ENCODE peak calls at places on chromosomes 11 and 22, in four cellular contexts. One of them, this sample, is unnamed.

GRCh38 chr11:134689886-134690285 is 277.8 kb upstream of the B3GAT1 start:
- DNase-seq in HepG2: no peak
- DNase-seq in A549: no peak
- DNase-seq in K562: no peak
- DNase-seq in this sample: no peak

GRCh38 chr11:73392108-73393010 is 16.2 kb downstream of the RELT start:
- DNase-seq in HepG2: no peak
- DNase-seq in A549: no peak
- DNase-seq in K562: no peak
- DNase-seq in this sample: no peak

GRCh38 chr11:101835465-101836063 is 79.2 kb upstream of the CEP126 start:
- DNase-seq in HepG2: no peak
- DNase-seq in A549: no peak
- DNase-seq in K562: no peak
- DNase-seq in this sample: no peak

GRCh38 chr11:92211576-92212167 is 12.9 kb upstream of the FAT3 start:
- DNase-seq in HepG2: peak; percentile 4
- DNase-seq in A549: no peak
- DNase-seq in K562: no peak
- DNase-seq in this sample: no peak

GRCh38 chr22:25219948-25220442 is 556 bp downstream of the CRYBB2 start:
- DNase-seq in HepG2: no peak
- DNase-seq in A549: no peak
- DNase-seq in K562: no peak
- DNase-seq in this sample: no peak

GRCh38 chr11:69704508-69705245 is 855 bp upstream of the FGF19 start:
- DNase-seq in HepG2: no peak
- DNase-seq in A549: peak; percentile 60
- DNase-seq in K562: peak; percentile 58
- DNase-seq in this sample: no peak

GRCh38 chr11:133082453-133082781 is 449.9 kb downstream of the OPCML start:
- DNase-seq in HepG2: no peak
- DNase-seq in A549: no peak
- DNase-seq in K562: no peak
- DNase-seq in this sample: no peak

GRCh38 chr11:104705475-104706195 is 192.6 kb downstream of the CASP12 start:
- DNase-seq in HepG2: no peak
- DNase-seq in A549: no peak
- DNase-seq in K562: no peak
- DNase-seq in this sample: no peak

GRCh38 chr11:130908770-130909625 is 7.3 kb downstream of the SNX19 start:
- DNase-seq in HepG2: no peak
- DNase-seq in A549: no peak
- DNase-seq in K562: no peak
- DNase-seq in this sample: no peak

GRCh38 chr22:45876136-45877035 is 100.6 kb downstream of the WNT7B start:
- DNase-seq in HepG2: no peak
- DNase-seq in A549: no peak
- DNase-seq in K562: no peak
- DNase-seq in this sample: peak; percentile 39

GRCh38 chr11:86918943-86919342 is 36.3 kb downstream of the FZD4 start:
- DNase-seq in HepG2: no peak
- DNase-seq in A549: no peak
- DNase-seq in K562: no peak
- DNase-seq in this sample: no peak

GRCh38 chr22:17057959-17058814 is 26.6 kb upstream of the IL17RA start:
- DNase-seq in HepG2: peak; percentile 57
- DNase-seq in A549: peak; percentile 37
- DNase-seq in K562: peak; percentile 75
- DNase-seq in this sample: peak; percentile 36

GRCh38 chr22:42180349-42180842 is 49.8 kb upstream of the CYP2D6 start:
- DNase-seq in HepG2: no peak
- DNase-seq in A549: no peak
- DNase-seq in K562: peak; percentile 70
- DNase-seq in this sample: no peak

GRCh38 chr11:121464352-121464946 is 11.7 kb upstream of the SORL1-AS1 start:
- DNase-seq in HepG2: peak; percentile 15
- DNase-seq in A549: peak; percentile 47
- DNase-seq in K562: no peak
- DNase-seq in this sample: no peak

GRCh38 chr22:37999640-38000272 is 15.4 kb upstream of the SOX10 start:
- DNase-seq in HepG2: no peak
- DNase-seq in A549: peak; percentile 27
- DNase-seq in K562: peak; percentile 32
- DNase-seq in this sample: no peak

GRCh38 chr22:34072585-34072984 is 152.3 kb upstream of the LARGE1 start:
- DNase-seq in HepG2: no peak
- DNase-seq in A549: no peak
- DNase-seq in K562: no peak
- DNase-seq in this sample: no peak

GRCh38 chr11:80929406-80929805 is 1488.6 kb upstream of the TENM4 start:
- DNase-seq in HepG2: no peak
- DNase-seq in A549: no peak
- DNase-seq in K562: no peak
- DNase-seq in this sample: no peak

GRCh38 chr11:90189011-90189410 is 33.8 kb downstream of the CHORDC1 start:
- DNase-seq in HepG2: no peak
- DNase-seq in A549: no peak
- DNase-seq in K562: no peak
- DNase-seq in this sample: no peak

GRCh38 chr11:2194877-2195755 is 23.5 kb upstream of the TH start:
- DNase-seq in HepG2: peak; percentile 25
- DNase-seq in A549: peak; percentile 62
- DNase-seq in K562: peak; percentile 66
- DNase-seq in this sample: peak; percentile 96

GRCh38 chr11:68551777-68552176 is 91.2 kb downstream of the PPP6R3 start:
- DNase-seq in HepG2: no peak
- DNase-seq in A549: no peak
- DNase-seq in K562: no peak
- DNase-seq in this sample: no peak

GRCh38 chr11:27367881-27368280 is 4.9 kb upstream of the CCDC34 start:
- DNase-seq in HepG2: no peak
- DNase-seq in A549: no peak
- DNase-seq in K562: no peak
- DNase-seq in this sample: no peak

GRCh38 chr22:26339755-26340154 is 89.3 kb upstream of the ASPHD2 start:
- DNase-seq in HepG2: no peak
- DNase-seq in A549: no peak
- DNase-seq in K562: no peak
- DNase-seq in this sample: no peak

GRCh38 chr11:73205666-73206343 is 12.3 kb upstream of the P2RY2 start:
- DNase-seq in HepG2: no peak
- DNase-seq in A549: no peak
- DNase-seq in K562: no peak
- DNase-seq in this sample: no peak

GRCh38 chr22:25368271-25368670 is 148.8 kb downstream of the CRYBB2 start:
- DNase-seq in HepG2: no peak
- DNase-seq in A549: no peak
- DNase-seq in K562: no peak
- DNase-seq in this sample: no peak

GRCh38 chr11:44946268-44946667 is 4.4 kb downstream of the TP53I11 start:
- DNase-seq in HepG2: no peak
- DNase-seq in A549: no peak
- DNase-seq in K562: no peak
- DNase-seq in this sample: no peak

GRCh38 chr11:33307984-33308383 is 50.8 kb downstream of the HIPK3 start:
- DNase-seq in HepG2: no peak
- DNase-seq in A549: no peak
- DNase-seq in K562: no peak
- DNase-seq in this sample: no peak

GRCh38 chr11:100825610-100826009 is 138.5 kb downstream of the ARHGAP42 start:
- DNase-seq in HepG2: no peak
- DNase-seq in A549: no peak
- DNase-seq in K562: no peak
- DNase-seq in this sample: no peak

GRCh38 chr11:100831929-100832480 is 144.9 kb downstream of the ARHGAP42 start:
- DNase-seq in HepG2: no peak
- DNase-seq in A549: no peak
- DNase-seq in K562: no peak
- DNase-seq in this sample: no peak

GRCh38 chr11:100830978-100831732 is 144.1 kb downstream of the ARHGAP42 start:
- DNase-seq in HepG2: no peak
- DNase-seq in A549: no peak
- DNase-seq in K562: no peak
- DNase-seq in this sample: no peak

GRCh38 chr11:100830295-100830694 is 143.2 kb downstream of the ARHGAP42 start:
- DNase-seq in HepG2: no peak
- DNase-seq in A549: no peak
- DNase-seq in K562: no peak
- DNase-seq in this sample: no peak

DNA sequence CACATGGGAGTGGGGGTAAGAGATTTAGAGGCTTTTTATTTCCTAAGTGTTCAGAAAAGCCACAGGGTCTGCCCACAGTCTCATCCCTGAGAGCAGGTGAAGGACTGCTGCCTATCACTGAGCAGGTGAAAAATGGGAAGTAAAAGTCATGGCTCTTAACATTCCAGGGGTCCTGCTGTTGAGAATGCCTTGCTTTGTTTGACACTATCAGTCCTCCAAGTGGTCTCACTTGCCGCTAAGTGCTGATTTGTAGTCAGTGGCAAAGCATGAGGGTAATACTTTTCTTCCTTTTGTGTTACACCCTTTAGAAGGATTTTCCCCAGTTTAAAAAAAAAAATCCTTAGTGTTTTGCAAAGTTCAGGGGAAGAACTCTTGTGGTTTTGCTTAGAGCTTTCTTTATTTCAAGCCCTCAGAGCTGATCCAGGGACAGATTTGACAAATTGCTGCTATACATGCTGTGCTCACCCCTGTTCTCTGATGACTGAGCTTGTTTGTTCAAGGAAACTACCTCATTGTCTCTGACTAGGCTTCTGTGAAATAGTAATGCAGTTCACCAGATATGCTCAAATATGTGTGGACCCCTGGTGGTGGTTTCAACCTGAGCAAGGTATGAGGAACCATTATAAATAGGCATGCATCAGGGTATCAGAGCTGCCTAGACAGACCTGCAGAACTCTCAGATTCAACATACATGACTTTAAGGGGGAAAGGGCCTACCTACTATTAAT is 141.0 kb downstream of the ARHGAP42 start:
- DNase-seq in HepG2: peak; percentile 80
- DNase-seq in A549: peak; percentile 18
- DNase-seq in K562: peak; percentile 9
- DNase-seq in this sample: no peak
- TF ChIP-seq HDAC2 in HepG2: no peak
- TF ChIP-seq HDAC2 in A549: no peak
- TF ChIP-seq HDAC2 in K562: no peak
- TF ChIP-seq HDAC2 in this sample: no peak

DNA sequence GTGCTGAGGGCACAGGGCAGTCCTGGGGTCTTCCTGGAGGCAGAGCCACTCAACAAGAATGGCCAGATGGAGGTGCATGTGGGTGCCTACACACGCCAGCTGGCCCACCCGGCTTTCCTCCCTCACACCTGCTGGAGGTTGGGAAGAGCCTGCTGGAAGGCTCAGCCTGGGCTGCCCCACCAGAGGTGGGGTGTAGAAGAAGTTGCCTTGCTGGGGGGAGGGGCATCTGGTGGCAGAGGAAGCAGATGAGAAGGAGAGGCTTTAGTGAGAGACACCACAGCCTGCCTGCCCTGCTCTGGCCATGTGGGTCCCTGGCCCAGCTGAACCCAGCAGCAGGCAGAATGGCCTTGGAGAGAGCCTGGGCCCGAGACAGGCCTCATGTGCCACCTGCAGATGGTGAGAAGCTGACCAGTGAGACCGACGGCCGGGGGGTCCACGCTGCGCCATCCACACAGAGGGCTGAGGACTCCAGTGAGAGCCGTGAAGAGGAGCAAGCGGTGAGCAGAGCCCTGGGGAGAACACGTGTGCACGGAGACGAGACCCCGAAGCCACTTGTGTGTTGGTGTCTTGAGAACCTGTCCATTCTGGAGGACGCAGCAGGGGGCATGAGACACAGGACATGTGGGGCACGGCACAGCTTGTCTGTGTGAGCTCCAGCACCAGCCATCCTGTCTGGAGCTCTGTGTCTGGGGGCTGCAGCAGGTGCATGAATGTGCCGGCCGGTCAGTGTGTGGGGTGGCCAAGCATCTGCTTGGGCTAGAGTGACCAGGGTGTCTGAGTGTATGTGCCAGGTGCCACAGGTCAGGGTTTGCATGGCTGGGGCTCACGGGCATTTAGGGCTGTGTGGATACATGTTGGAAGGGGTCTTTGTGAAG is 2.7 kb downstream of the B4GALNT4 start:
- DNase-seq in HepG2: no peak
- DNase-seq in A549: no peak
- DNase-seq in K562: no peak
- DNase-seq in this sample: no peak
- TF ChIP-seq JUN in HepG2: no peak
- TF ChIP-seq JUN in A549: no peak
- TF ChIP-seq JUN in K562: no peak
- TF ChIP-seq JUN in this sample: no peak

GRCh38 chr11:14642873-14643696 is 519 bp upstream of the PDE3B start:
- DNase-seq in HepG2: no peak
- DNase-seq in A549: no peak
- DNase-seq in K562: peak; percentile 35
- DNase-seq in this sample: no peak

GRCh38 chr11:14644396-14645246 is 1.0 kb downstream of the PDE3B start:
- DNase-seq in HepG2: peak; percentile 45
- DNase-seq in A549: peak; percentile 28
- DNase-seq in K562: peak; percentile 11
- DNase-seq in this sample: peak; percentile 71

GRCh38 chr11:14643697-14644395 is at the start of gene PDE3B:
- DNase-seq in HepG2: peak; percentile 83
- DNase-seq in A549: peak; percentile 80
- DNase-seq in K562: peak; percentile 93
- DNase-seq in this sample: peak; percentile 82

GRCh38 chr11:14645985-14646900 is 2.6 kb downstream of the PDE3B start:
- DNase-seq in HepG2: no peak
- DNase-seq in A549: no peak
- DNase-seq in K562: peak; percentile 16
- DNase-seq in this sample: no peak

DNA sequence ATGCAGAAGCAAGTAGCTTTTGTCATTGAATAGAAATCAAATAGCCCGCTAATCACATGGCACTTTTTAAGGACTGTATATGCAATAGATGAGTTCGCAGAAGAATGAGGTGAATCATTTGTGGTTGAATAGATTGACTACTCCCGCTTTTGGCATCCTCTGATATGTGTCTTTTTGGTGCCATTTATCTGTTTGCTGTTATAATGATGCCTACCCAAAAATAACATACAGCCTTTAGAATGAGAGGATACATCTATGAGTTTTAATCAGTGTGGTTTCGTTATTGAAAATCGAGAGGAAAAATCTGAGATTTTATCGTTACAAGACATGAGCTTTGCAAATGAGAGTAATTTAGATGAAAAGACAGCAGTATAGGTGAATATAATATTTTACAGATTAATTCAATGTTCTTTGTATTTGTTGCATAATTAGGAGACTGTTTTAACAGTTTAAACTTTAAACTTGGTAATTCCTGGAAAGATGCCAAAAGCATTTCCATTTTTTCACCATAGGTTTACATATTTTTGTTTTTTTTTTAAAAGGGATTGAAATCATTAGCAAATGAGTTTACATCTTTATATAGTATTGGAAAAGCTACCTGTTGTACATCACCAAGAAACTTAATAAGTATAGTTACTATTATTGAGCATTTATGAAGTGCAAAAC is 1.8 kb downstream of the PDE3B start:
- DNase-seq in HepG2: peak; percentile 28
- DNase-seq in A549: peak; percentile 21
- DNase-seq in K562: peak; percentile 38
- DNase-seq in this sample: no peak
- TF ChIP-seq HDAC2 in HepG2: no peak
- TF ChIP-seq HDAC2 in A549: no peak
- TF ChIP-seq HDAC2 in K562: no peak
- TF ChIP-seq HDAC2 in this sample: no peak

GRCh38 chr11:116535954-116536353 is 236.8 kb downstream of the BUD13 start:
- DNase-seq in HepG2: no peak
- DNase-seq in A549: no peak
- DNase-seq in K562: no peak
- DNase-seq in this sample: no peak
- TF ChIP-seq JUN in HepG2: no peak
- TF ChIP-seq JUN in A549: no peak
- TF ChIP-seq JUN in K562: no peak
- TF ChIP-seq JUN in this sample: no peak